ENCODE peak calls at places on chromosomes 4 and X, in four cellular contexts. I is NT2/D1, J is HepG2, Z is H1. R is an unnamed sample.

GRCh38 chrX:74800062-74800461 is 125.2 kb downstream of the NEXMIF start:
- DNase-seq in I (no peak), Z (no peak), J (no peak), R (no peak)

GRCh38 chrX:31679861-31680260 is 608.0 kb upstream of the FTHL17 start:
- DNase-seq in Z (no peak), J (no peak), I (no peak), R (no peak)

GRCh38 chr4:121156822-121157769 is 7.0 kb downstream of the TNIP3 start:
- DNase-seq in J (no peak), Z (peak), I (peak), R (peak)

GRCh38 chr4:123811763-123812390 is 415.3 kb downstream of the SPRY1 start:
- DNase-seq in Z (no peak), I (no peak), J (no peak), R (no peak)

GRCh38 chr4:25271866-25272265 is 38.0 kb downstream of the PI4K2B start:
- DNase-seq in Z (no peak), J (no peak), I (no peak), R (no peak)

GRCh38 chr4:40514409-40515025 is 115.1 kb downstream of the RBM47 start:
- DNase-seq in Z (no peak), J (peak), I (no peak), R (no peak)

GRCh38 chr4:170990989-170991589 is 822.1 kb upstream of the GALNTL6 start:
- DNase-seq in Z (peak), I (peak), J (peak), R (peak)

GRCh38 chr4:80151981-80152380 is 45.3 kb upstream of the PRDM8 start:
- DNase-seq in I (no peak), J (no peak), Z (no peak), R (no peak)

GRCh38 chrX:74160816-74161215 is 143.2 kb upstream of the ZCCHC13 start:
- DNase-seq in I (no peak), J (no peak), Z (no peak), R (no peak)

GRCh38 chr4:3442959-3443749 is 1.4 kb downstream of the HGFAC start:
- DNase-seq in J (peak), Z (no peak), I (peak), R (peak)

GRCh38 chrX:42839632-42840031 is 61.7 kb upstream of the PPP1R2C start:
- DNase-seq in Z (no peak), I (no peak), J (no peak), R (no peak)

GRCh38 chr4:20252656-20253271 is 1.1 kb downstream of the SLIT2 start:
- DNase-seq in I (no peak), J (no peak), Z (no peak), R (peak)

GRCh38 chr4:15742083-15742582 is 36.0 kb upstream of the CD38 start:
- DNase-seq in I (no peak), Z (no peak), J (no peak), R (no peak)

GRCh38 chr4:141636077-141636770 is at the start of gene IL15:
- DNase-seq in J (peak), Z (peak), I (no peak), R (peak)

GRCh38 chr4:3679851-3680311 is 86.3 kb upstream of the ADRA2C start:
- DNase-seq in J (no peak), I (no peak), Z (no peak), R (no peak)

GRCh38 chr4:67785528-67785927 is 31.3 kb upstream of the GNRHR start:
- DNase-seq in Z (no peak), J (no peak), I (no peak), R (no peak)

GRCh38 chr4:161799687-161800086 is 364.1 kb downstream of the FSTL5 start:
- DNase-seq in I (no peak), Z (no peak), J (peak), R (no peak)

GRCh38 chrX:71992711-71993110 is 82.1 kb downstream of the NHSL2 start:
- DNase-seq in J (no peak), I (no peak), Z (no peak), R (no peak)
- TF ChIP-seq SUZ12 in J (no peak), I (no peak), Z (no peak), R (no peak)

DNA sequence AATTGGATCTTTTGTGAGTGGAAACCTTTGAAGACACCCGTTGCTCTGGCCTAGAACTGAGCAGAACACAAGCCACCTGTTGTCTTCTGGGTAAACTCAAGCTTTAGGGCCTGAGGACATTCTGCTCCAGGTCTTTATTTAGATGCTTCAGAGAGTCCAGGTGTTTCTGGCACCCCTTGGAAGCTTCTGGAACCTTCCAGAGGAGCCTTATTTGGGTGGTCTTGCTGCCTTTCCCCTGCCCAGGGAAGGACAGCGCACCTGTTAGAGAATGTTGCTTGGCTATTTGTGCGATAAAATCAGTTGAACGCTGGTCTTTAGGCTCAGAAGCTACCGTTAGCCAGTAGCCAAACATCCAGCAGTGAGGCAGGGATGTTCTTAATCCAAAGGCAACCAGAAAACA is 3.0 kb downstream of the ZNF275 start:
- DNase-seq in Z (no peak), I (no peak), J (no peak), R (no peak)
- TF ChIP-seq SUZ12 in Z (no peak), I (no peak), J (no peak), R (no peak)

GRCh38 chrX:77014655-77015377 is 432.4 kb upstream of the FGF16 start:
- DNase-seq in J (peak), I (peak), Z (no peak), R (peak)
- TF ChIP-seq SUZ12 in J (no peak), I (no peak), Z (no peak), R (no peak)

DNA sequence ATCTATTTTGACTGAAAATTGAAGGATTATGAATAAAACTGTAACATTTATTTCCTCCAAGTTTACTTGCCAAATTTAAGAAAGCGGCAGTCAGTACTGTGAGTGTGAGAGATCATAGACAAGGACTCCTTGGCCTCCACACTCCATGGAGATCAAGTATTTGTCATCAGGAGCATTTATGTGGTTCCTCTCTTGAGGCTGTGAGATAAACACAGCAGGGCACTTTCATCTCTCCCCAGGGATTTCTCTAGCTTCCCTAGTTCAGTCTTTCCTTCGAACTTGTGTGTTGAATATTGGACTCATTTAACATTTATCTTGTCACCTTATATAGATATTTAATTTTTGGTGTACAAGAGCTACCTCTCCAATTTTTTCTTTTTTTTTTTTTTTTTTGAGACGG is 40.8 kb downstream of the PDE5A start:
- DNase-seq in I (no peak), Z (no peak), J (no peak), R (no peak)
- TF ChIP-seq SUZ12 in I (no peak), Z (no peak), J (no peak), R (no peak)

GRCh38 chrX:118976599-118977340 is 2.4 kb downstream of the LONRF3 start:
- DNase-seq in J (no peak), I (no peak), Z (no peak), R (peak)
- TF ChIP-seq SUZ12 in J (no peak), I (no peak), Z (no peak), R (no peak)

GRCh38 chr4:110682311-110682710 is 59.4 kb upstream of the PITX2 start:
- DNase-seq in Z (no peak), I (no peak), J (no peak), R (no peak)
- TF ChIP-seq SUZ12 in Z (no peak), I (no peak), J (no peak), R (no peak)

GRCh38 chrX:6226646-6227444 is 1.8 kb downstream of the NLGN4X start:
- DNase-seq in Z (no peak), J (no peak), I (no peak), R (no peak)
- TF ChIP-seq SUZ12 in Z (no peak), J (no peak), I (no peak), R (no peak)